ENCODE peak calls at places on chromosomes 13 and 19, in nine cellular contexts. L is HL-60, F is DND-41, S is PC-9, Z is ascending aorta, P is uterus, A is thoracic aorta, K is Peyer's patch, G is SK-N-SH. N is an unnamed sample.

GRCh38 chr19:21697698-21698097 is 69.7 kb downstream of the ZNF100 start:
- DNase-seq in L (no peak), F (no peak), S (no peak), Z (no peak), P (no peak), A (no peak), K (no peak), G (no peak), N (no peak)

GRCh38 chr13:110230661-110231347 is 76.2 kb downstream of the COL4A1 start:
- DNase-seq in L (no peak), F (no peak), S (peak), Z (no peak), P (no peak), A (no peak), K (no peak), G (no peak), N (peak)

GRCh38 chr13:63086286-63086685 is 1670.6 kb upstream of the PCDH20 start:
- DNase-seq in L (no peak), F (no peak), S (no peak), Z (no peak), P (no peak), A (no peak), K (no peak), G (no peak), N (no peak)

GRCh38 chr13:99911965-99912566 is 59.5 kb downstream of the ZIC5 start:
- DNase-seq in L (no peak), F (no peak), S (no peak), Z (no peak), P (no peak), A (no peak), K (no peak), G (no peak), N (no peak)

GRCh38 chr13:110912651-110913051 is 2.2 kb downstream of the ANKRD10 start:
- DNase-seq in L (peak), F (no peak), S (peak), Z (no peak), P (no peak), A (no peak), K (no peak), G (no peak), N (peak)

GRCh38 chr19:5418676-5419075 is 36.5 kb upstream of the ZNRF4 start:
- DNase-seq in L (no peak), F (no peak), S (no peak), Z (no peak), P (no peak), A (no peak), K (no peak), G (no peak), N (no peak)

GRCh38 chr19:6528544-6529121 is 2.2 kb upstream of the TNFSF9 start:
- DNase-seq in L (peak), F (no peak), S (no peak), Z (no peak), P (no peak), A (no peak), K (peak), G (no peak), N (no peak)

GRCh38 chr13:81106348-81106747 is 765.4 kb upstream of the SPRY2 start:
- DNase-seq in L (no peak), F (no peak), S (no peak), Z (no peak), P (no peak), A (no peak), K (no peak), G (no peak), N (no peak)

GRCh38 chr13:47334173-47334572 is 437.3 kb upstream of the HTR2A start:
- DNase-seq in L (no peak), F (no peak), S (no peak), Z (no peak), P (peak), A (no peak), K (no peak), G (no peak), N (no peak)

GRCh38 chr13:87999141-87999765 is 328.1 kb downstream of the SLITRK5 start:
- DNase-seq in L (no peak), F (no peak), S (no peak), Z (no peak), P (no peak), A (no peak), K (no peak), G (no peak), N (no peak)

GRCh38 chr13:112240076-112240475 is 136.1 kb upstream of the SPACA7 start:
- DNase-seq in L (no peak), F (no peak), S (no peak), Z (no peak), P (no peak), A (no peak), K (no peak), G (no peak), N (no peak)

GRCh38 chr19:408441-409005 is 424 bp downstream of the C2CD4C start:
- DNase-seq in L (no peak), F (peak), S (no peak), Z (no peak), P (no peak), A (no peak), K (peak), G (peak), N (peak)

GRCh38 chr13:89052699-89053098 is 1381.5 kb downstream of the SLITRK5 start:
- DNase-seq in L (no peak), F (no peak), S (no peak), Z (no peak), P (no peak), A (no peak), K (no peak), G (no peak), N (no peak)

GRCh38 chr19:43595605-43595998 is 332 bp downstream of the IRGQ start:
- DNase-seq in L (no peak), F (no peak), S (no peak), Z (no peak), P (no peak), A (no peak), K (no peak), G (no peak), N (no peak)

GRCh38 chr19:33407140-33407551 is 33.6 kb downstream of the CEBPG start:
- DNase-seq in L (no peak), F (no peak), S (no peak), Z (no peak), P (no peak), A (no peak), K (no peak), G (no peak), N (no peak)

GRCh38 chr19:16627194-16627927 is 643 bp downstream of the MED26 start:
- DNase-seq in L (peak), F (peak), S (no peak), Z (no peak), P (no peak), A (no peak), K (no peak), G (peak), N (peak)

GRCh38 chr13:81781471-81781870 is 1440.5 kb upstream of the SPRY2 start:
- DNase-seq in L (no peak), F (no peak), S (no peak), Z (no peak), P (no peak), A (no peak), K (no peak), G (no peak), N (no peak)

GRCh38 chr13:23020246-23020843 is 160.4 kb upstream of the SGCG start:
- DNase-seq in L (peak), F (peak), S (no peak), Z (no peak), P (peak), A (no peak), K (no peak), G (peak), N (peak)

GRCh38 chr19:12996542-12997094 is 1.3 kb downstream of the NFIX start:
- DNase-seq in L (no peak), F (no peak), S (no peak), Z (no peak), P (no peak), A (no peak), K (no peak), G (peak), N (peak)

GRCh38 chr13:113033498-113033897 is 64.5 kb downstream of the MCF2L start:
- DNase-seq in L (no peak), F (no peak), S (no peak), Z (no peak), P (no peak), A (no peak), K (no peak), G (no peak), N (no peak)

GRCh38 chr19:18058208-18059009 is 28.3 kb downstream of the IL12RB1 start:
- DNase-seq in L (peak), F (peak), S (peak), Z (no peak), P (peak), A (peak), K (peak), G (peak), N (peak)

GRCh38 chr13:113499936-113500335 is 9.4 kb upstream of the DCUN1D2 start:
- DNase-seq in L (no peak), F (no peak), S (no peak), Z (no peak), P (no peak), A (no peak), K (no peak), G (no peak), N (no peak)

GRCh38 chr19:12913871-12914690 is 5.0 kb downstream of the SYCE2 start:
- DNase-seq in L (peak), F (peak), S (no peak), Z (no peak), P (no peak), A (no peak), K (no peak), G (no peak), N (no peak)

DNA sequence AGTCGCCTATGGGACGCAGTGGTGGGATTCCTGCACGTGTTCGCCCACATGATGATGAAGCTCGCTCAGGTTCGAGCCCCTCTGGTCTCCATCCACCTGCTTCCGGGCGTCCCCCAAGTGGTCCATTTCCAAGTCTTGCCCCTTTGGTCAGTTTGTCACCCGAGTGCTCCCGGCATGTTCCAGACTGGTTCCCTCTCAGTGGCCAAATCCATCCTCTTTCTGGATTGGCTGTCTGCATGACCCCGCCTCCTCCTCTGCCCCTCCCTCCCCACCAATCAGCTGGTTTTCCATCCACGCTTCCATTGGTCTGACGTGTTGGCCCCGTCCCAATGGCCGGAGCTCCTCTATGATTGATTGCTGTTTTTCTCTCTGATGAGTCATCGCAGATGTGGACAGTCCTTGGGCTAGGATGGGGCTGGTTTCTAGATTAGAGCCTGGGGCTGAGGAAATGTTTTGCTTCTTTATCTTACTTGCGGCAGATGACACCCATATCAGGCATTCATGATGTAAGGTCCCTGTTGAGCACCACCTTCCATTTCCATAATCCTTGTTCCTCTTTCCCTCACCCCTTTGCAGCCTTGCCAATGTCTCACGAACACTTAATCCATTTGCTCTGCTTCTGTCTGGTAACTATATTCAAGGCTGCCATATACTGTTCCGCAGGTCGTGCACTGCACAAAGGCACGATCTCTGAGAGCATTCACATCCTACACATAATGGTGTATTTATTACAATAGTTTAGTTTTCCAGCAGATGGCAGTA is 73.8 kb downstream of the MAP4K1 start:
- DNase-seq in L (no peak), F (no peak), S (peak), Z (peak), P (peak), A (peak), K (no peak), G (peak), N (peak)
- H3K27ac ChIP-seq in L (no peak), F (no peak), S (peak), Z (no peak), P (no peak), A (no peak), K (no peak), G (peak), N (no peak)

DNA sequence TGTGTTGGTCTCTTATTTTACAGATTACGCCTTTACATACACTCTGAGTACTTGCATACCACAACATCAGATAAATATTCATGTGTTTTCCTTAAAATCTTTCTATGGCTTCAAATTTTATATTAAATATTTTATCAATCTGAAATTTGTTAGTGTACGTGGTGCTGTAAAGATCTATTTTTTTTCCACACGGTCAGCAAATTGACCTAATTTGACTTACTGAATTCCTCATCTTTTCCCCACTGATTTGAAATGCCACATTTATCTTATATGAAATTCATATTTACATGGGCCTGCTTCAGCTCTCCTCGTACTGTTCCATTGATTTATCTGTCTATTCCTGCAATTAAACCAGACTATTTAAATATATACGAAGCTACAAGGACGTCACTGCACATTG is 433.8 kb upstream of the ZNF507 start:
- DNase-seq in L (no peak), F (no peak), S (no peak), Z (no peak), P (no peak), A (no peak), K (no peak), G (no peak), N (no peak)
- H3K27ac ChIP-seq in L (no peak), F (no peak), S (no peak), Z (no peak), P (no peak), A (no peak), K (no peak), G (no peak), N (no peak)

DNA sequence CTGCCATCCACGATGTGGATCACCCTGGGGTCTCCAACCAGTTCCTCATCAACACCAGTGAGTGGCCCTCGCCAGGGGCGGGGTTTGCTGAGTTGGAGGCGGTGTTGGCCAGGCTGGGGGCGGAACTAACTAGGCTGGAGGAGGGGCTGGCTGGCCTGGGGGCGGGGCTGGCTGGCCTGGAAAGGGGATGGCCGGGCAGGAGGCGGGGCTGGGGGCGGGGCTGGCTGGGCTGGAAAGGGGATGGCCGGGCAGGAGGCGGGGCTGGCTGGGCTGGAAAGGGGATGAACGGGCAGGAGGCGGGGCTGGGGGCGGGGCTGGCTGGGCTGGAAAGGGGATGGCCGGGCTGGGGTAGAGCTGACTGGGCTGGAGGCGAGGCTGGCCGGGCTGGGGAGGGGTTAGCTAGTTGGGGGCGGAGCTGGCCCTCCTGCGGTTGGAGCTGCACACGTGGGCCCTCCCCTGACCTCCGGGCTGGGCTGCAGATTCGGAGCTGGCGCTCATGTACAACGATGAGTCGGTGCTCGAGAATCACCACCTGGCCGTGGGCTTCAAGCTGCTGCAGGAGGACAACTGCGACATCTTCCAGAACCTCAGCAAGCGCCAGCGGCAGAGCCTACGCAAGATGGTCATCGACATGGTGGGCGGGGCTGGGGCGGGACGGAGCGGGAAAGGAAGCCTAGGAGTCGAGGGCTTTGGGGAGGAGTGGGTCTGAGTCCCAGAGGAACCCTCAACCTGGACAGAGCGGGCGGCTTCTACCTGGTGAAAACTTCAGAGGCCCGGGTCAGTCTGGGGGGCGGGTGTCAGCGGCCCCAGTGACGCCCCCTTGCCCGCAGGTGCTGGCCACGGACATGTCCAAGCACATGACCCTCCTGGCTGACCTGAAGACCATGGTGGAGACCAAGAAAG is 41.0 kb downstream of the PDE4A start:
- DNase-seq in L (peak), F (peak), S (peak), Z (peak), P (peak), A (peak), K (peak), G (peak), N (peak)
- H3K27ac ChIP-seq in L (no peak), F (no peak), S (no peak), Z (no peak), P (peak), A (no peak), K (no peak), G (no peak), N (no peak)

GRCh38 chr13:105848494-105848893 is 687.0 kb downstream of the EFNB2 start:
- DNase-seq in L (no peak), F (no peak), S (no peak), Z (no peak), P (no peak), A (no peak), K (no peak), G (peak), N (no peak)
- H3K27ac ChIP-seq in L (no peak), F (no peak), S (no peak), Z (no peak), P (no peak), A (no peak), K (no peak), G (no peak), N (no peak)

DNA sequence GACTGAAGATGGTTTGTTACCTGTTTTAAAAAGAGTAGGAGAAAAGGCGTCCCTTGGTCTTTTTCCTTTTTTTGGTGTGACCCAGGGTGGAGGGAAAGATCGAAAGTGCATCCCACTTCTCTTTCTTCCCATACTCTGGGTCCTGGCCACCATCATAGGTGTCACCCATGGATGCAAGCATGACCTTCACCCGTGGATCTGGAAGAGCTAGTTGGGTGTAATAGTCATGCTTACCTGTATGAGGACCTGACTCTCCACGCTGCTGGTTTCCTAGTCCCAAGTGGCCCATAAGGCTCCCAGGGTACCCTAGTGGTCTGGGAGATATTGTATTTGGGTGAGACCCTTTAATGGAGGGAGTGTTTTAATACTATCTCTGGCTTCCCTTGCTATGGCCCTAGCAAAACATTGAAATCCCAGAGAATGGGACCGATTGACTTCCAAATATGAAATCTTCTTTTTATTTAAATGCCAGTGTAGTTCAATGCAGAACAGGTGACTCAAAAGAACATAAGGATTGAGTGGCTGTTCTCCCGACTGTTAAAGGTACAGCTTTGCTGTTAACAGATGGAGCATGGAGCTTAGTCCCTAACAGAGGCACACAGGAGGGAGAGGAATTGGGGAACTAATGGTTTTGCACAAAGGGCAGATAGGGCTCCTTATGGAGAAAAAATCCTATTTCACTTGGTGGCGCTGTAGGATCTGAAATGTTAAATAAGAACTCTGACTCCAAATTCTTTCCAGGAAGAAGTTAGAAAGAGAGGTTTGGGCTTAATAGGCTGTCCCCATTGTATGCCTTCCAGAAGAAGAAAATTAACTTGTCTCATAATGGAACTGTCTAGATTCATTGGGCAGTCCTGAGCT is 7.0 kb upstream of the ZNF550 start:
- DNase-seq in L (peak), F (peak), S (no peak), Z (no peak), P (no peak), A (no peak), K (no peak), G (no peak), N (no peak)
- H3K27ac ChIP-seq in L (no peak), F (no peak), S (no peak), Z (no peak), P (no peak), A (no peak), K (no peak), G (no peak), N (no peak)

GRCh38 chr13:97287047-97287383 is 64.9 kb downstream of the MBNL2 start:
- DNase-seq in L (no peak), F (no peak), S (no peak), Z (no peak), P (no peak), A (no peak), K (no peak), G (no peak), N (no peak)
- H3K27ac ChIP-seq in L (no peak), F (no peak), S (no peak), Z (no peak), P (no peak), A (no peak), K (no peak), G (peak), N (no peak)